ENCODE peak calls at places on chromosomes 12 and 14, in five cellular contexts. P is epithelial cell of esophagus, L is foreskin fibroblast, N is lung, B is GM12865. Y is an unnamed sample.

GRCh38 chr12:121968880-121969279 is 50.5 kb downstream of the CFAP251 start:
- DNase-seq in N (no peak), L (no peak), B (no peak), P (no peak), Y (no peak)

GRCh38 chr12:106106892-106107291 is 31.9 kb downstream of the NUAK1 start:
- DNase-seq in P (peak), L (peak), N (no peak), B (no peak), Y (no peak)

GRCh38 chr14:92653162-92653651 is 95.2 kb downstream of the LGMN start:
- DNase-seq in N (no peak), P (no peak), L (no peak), B (peak), Y (no peak)

GRCh38 chr12:58757422-58757821 is 162.9 kb downstream of the LRIG3 start:
- DNase-seq in P (peak), N (no peak), L (peak), B (no peak), Y (no peak)

GRCh38 chr14:50082784-50083466 is 33.4 kb downstream of the VCPKMT start:
- DNase-seq in B (peak), P (peak), N (no peak), L (no peak), Y (peak)

GRCh38 chr12:67427336-67427735 is 158.2 kb downstream of the CAND1 start:
- DNase-seq in L (no peak), B (no peak), N (no peak), P (no peak), Y (no peak)

GRCh38 chr12:93783827-93784226 is 106.7 kb downstream of the CRADD start:
- DNase-seq in N (no peak), P (no peak), L (no peak), B (no peak), Y (no peak)

GRCh38 chr12:78359530-78359929 is 505.0 kb upstream of the SYT1 start:
- DNase-seq in N (no peak), P (peak), L (peak), B (no peak), Y (no peak)

GRCh38 chr12:46629331-46630229 is 196.2 kb downstream of the SLC38A4 start:
- DNase-seq in N (no peak), P (no peak), B (no peak), L (peak), Y (no peak)

GRCh38 chr12:53096089-53096741 is 1.3 kb upstream of the IGFBP6 start:
- DNase-seq in L (peak), B (no peak), N (peak), P (peak), Y (no peak)
- H3K4me3 ChIP-seq in L (peak), B (no peak), N (no peak), P (no peak), Y (no peak)

GRCh38 chr12:63403256-63403655 is 252.3 kb upstream of the AVPR1A start:
- DNase-seq in B (no peak), N (no peak), P (no peak), L (peak), Y (no peak)
- TF ChIP-seq CTCF in B (no peak), N (no peak), P (no peak), L (no peak), Y (no peak)

GRCh38 chr12:62684586-62685295 is 218.1 kb downstream of the MON2 start:
- DNase-seq in P (no peak), L (peak), B (no peak), N (peak), Y (no peak)
- H3K4me3 ChIP-seq in P (no peak), L (no peak), B (no peak), N (no peak), Y (no peak)

GRCh38 chr12:32301216-32301615 is 98.1 kb upstream of the FGD4 start:
- DNase-seq in P (no peak), N (no peak), B (no peak), L (no peak), Y (no peak)

GRCh38 chr12:32307352-32307751 is 92.0 kb upstream of the FGD4 start:
- DNase-seq in N (no peak), L (no peak), B (no peak), P (no peak), Y (no peak)

GRCh38 chr12:32303171-32303570 is 96.2 kb upstream of the FGD4 start:
- DNase-seq in P (no peak), B (no peak), N (no peak), L (peak), Y (no peak)

GRCh38 chr12:32302218-32302826 is 97.0 kb upstream of the FGD4 start:
- DNase-seq in P (peak), B (peak), N (no peak), L (peak), Y (peak)

DNA sequence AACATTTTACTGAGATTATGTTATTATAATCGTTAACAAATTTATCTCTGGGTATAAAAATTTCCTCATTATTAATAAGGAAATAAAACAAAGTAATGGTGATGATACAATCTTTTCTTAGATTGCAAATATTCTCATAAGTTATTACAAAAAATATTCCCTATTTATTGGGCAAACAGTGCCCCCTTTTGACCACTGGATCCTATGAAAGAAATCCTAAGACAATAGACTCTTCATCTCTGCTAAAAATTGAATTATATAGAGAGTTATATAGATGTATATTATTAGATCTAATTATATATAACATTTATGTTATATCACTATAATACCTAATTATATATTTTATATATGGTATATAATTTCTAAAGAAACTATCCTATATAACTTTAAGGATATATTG is 94.2 kb upstream of the FGD4 start:
- DNase-seq in N (no peak), P (peak), L (peak), B (peak), Y (no peak)
- TF ChIP-seq CTCF in N (peak), P (peak), L (peak), B (peak), Y (peak)

DNA sequence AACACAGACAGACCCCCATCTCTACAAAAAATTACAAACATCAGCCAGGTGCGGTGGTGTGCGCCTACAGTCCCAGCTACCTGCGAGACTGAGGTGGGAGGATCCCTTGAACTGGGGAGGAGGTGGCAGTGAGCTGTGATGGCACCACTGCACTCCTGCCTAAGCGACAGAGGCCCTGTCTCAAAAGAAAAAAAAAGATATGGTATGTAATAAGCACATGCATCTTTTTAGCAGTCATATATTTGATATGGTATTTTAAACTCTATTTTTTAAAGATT is 7.2 kb downstream of the SLC15A4 start:
- DNase-seq in B (peak), N (no peak), P (no peak), L (no peak), Y (no peak)
- H3K4me3 ChIP-seq in B (peak), N (no peak), P (no peak), L (no peak), Y (peak)

DNA sequence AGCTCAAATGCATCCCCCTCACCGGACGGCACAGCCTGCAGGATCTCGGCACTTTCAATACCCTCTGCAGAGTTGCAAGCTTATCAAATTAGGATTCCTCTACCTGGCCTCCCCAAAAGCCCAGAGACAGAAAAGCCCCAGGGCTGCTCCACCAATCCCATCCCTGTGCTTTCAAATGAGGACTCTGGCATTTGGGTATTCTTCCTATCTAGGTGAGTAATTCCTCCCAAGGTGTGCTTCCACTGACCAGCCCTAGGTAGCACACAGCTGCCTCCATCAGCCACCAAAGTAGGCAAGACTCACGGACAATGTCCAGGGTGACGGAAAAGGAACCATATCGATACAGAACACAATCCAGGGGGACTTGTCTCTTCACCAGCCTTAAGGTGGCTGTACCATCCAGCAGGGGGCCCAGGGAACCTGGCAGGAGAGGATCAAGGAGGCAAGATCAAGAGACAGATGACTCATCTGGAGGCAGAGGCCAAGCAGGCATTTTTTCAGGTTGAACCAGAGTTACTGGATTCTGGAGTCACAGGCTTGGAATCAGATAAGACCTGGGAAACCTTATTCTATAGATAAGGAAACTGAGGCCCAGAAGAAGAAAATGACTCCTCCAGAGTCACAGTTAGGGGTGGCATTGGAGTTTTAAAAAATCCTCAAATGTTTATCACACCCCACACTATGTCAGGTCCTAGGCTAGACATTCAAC is 9.9 kb downstream of the PMEL start:
- DNase-seq in P (peak), L (peak), N (no peak), B (peak), Y (no peak)
- TF ChIP-seq CTCF in P (peak), L (peak), N (no peak), B (peak), Y (no peak)

DNA sequence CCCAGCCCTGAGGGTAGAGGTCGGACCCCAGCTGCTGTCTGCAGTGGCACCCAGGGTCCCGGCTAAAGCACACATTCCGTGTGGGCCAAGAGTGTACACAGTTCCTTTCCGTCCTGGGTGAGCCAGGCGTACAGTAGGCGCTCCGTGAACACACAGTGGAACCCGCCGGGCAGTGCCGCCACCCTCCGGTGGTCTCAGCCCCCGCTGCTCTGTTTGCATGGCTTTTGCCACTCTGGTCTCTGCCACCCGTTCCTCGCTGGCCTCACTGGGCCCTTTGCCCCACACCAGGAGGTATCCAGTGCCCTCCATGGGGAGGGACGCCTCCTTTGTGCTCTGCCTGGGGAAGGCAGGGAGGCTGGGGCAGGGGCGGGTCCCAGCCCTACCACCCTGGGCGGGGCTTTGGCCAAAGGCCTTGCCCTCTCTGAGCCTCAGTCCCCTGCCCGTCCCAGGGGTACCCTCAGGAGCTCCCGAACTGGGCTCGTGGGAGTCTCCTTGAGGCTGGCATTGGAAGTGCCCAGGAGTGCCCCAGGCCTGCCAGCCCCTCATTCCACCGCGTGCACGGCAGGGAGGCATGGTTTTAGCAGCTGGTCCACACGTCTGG is 13.0 kb downstream of the TRMT61A start:
- DNase-seq in B (no peak), N (no peak), L (no peak), P (no peak), Y (no peak)
- H3K4me3 ChIP-seq in B (no peak), N (no peak), L (no peak), P (no peak), Y (no peak)

Y was measured in GM12864.